ENCODE peak calls at places on chromosomes 7 and 10, in six cellular contexts. S is activated naive CD8-positive, alpha-beta T cell treated with anti-CD3 and anti-CD28 coated beads for 36 hours; V is left ventricle myocardium superior; L is cardiac fibroblast; J is WERI-Rb-1; A is colonic mucosa. O is an unnamed sample.

GRCh38 chr10:66555061-66555460 is 370.8 kb upstream of the LRRTM3 start:
- DNase-seq in J (no peak), V (no peak), S (no peak), A (no peak), L (peak), O (no peak)

GRCh38 chr10:89563861-89564478 is 28.6 kb upstream of the SLC16A12 start:
- DNase-seq in V (no peak), A (peak), L (peak), S (no peak), J (no peak), O (peak)

GRCh38 chr7:82839555-82839954 is 323.1 kb downstream of the PCLO start:
- DNase-seq in S (no peak), J (no peak), A (no peak), V (no peak), L (no peak), O (peak)

GRCh38 chr7:50649259-50649885 is 84.2 kb upstream of the DDC start:
- DNase-seq in S (no peak), L (no peak), J (no peak), V (no peak), A (no peak), O (no peak)

GRCh38 chr10:24820616-24821015 is 96.9 kb upstream of the ARHGAP21 start:
- DNase-seq in A (no peak), V (no peak), S (no peak), L (peak), J (no peak), O (peak)

GRCh38 chr7:47379629-47380324 is 202.1 kb downstream of the TNS3 start:
- DNase-seq in J (no peak), S (no peak), V (peak), A (peak), L (peak), O (peak)

GRCh38 chr7:35736725-35737124 is 41.8 kb upstream of the HERPUD2 start:
- DNase-seq in J (no peak), S (no peak), A (no peak), V (no peak), L (peak), O (no peak)

GRCh38 chr10:61992059-61992460 is 90.6 kb downstream of the ARID5B start:
- DNase-seq in S (no peak), J (no peak), A (peak), L (peak), V (no peak), O (no peak)

GRCh38 chr7:45065031-45065995 is 23.5 kb downstream of the NACAD start:
- DNase-seq in S (no peak), J (no peak), V (no peak), A (no peak), L (no peak), O (no peak)

GRCh38 chr10:30687698-30688213 is 58.2 kb upstream of the LYZL2 start:
- DNase-seq in L (peak), A (peak), J (peak), S (peak), V (peak), O (peak)

GRCh38 chr7:139482662-139483466 is 609 bp downstream of the KLRG2 start:
- DNase-seq in V (peak), A (peak), J (peak), S (peak), L (no peak), O (no peak)

GRCh38 chr7:27677912-27678612 is 15.4 kb upstream of the HIBADH start:
- DNase-seq in V (no peak), S (no peak), A (peak), L (peak), J (no peak), O (peak)

GRCh38 chr7:10799475-10799874 is 174.2 kb upstream of the PHF14 start:
- DNase-seq in S (no peak), A (no peak), J (no peak), V (no peak), L (no peak), O (no peak)

GRCh38 chr10:130885021-130885655 is 426.4 kb downstream of the TCERG1L start:
- DNase-seq in V (no peak), A (no peak), J (no peak), S (no peak), L (no peak), O (no peak)

GRCh38 chr10:98310721-98311120 is 42.7 kb upstream of the LOXL4 start:
- DNase-seq in L (no peak), J (no peak), V (no peak), A (no peak), S (no peak), O (no peak)

GRCh38 chr10:97179731-97180366 is 5.9 kb downstream of the SLIT1 start:
- DNase-seq in J (peak), V (peak), S (peak), A (no peak), L (no peak), O (no peak)

GRCh38 chr7:55019329-55019690 is 493 bp downstream of the EGFR start:
- DNase-seq in L (peak), J (no peak), A (peak), V (peak), S (no peak), O (no peak)

GRCh38 chr7:19117870-19118608 is 603 bp upstream of the TWIST1 start:
- DNase-seq in S (no peak), L (peak), J (peak), A (no peak), V (no peak), O (no peak)

GRCh38 chr7:127039541-127039940 is 213.2 kb downstream of the GRM8 start:
- DNase-seq in A (no peak), J (no peak), S (no peak), L (no peak), V (no peak), O (no peak)

GRCh38 chr7:98553666-98554065 is 63.4 kb upstream of the NPTX2 start:
- DNase-seq in L (no peak), S (no peak), V (no peak), A (no peak), J (peak), O (no peak)

GRCh38 chr10:48306870-48307531 is 524 bp downstream of the MAPK8 start:
- DNase-seq in V (peak), J (peak), L (peak), A (peak), S (peak), O (peak)

GRCh38 chr7:37315752-37316711 is 132.6 kb downstream of the ELMO1 start:
- DNase-seq in S (no peak), J (no peak), L (no peak), A (no peak), V (peak), O (no peak)

GRCh38 chr10:130441041-130441440 is 304.9 kb downstream of the GLRX3 start:
- DNase-seq in L (no peak), J (no peak), S (no peak), A (no peak), V (no peak), O (no peak)

O was measured in A172.